ENCODE peak calls at places on chromosomes 13 and 19, in eight cellular contexts. H, X, N, C, R, V, D and W are unnamed samples.

GRCh38 chr19:16702123-16702522 is 17.5 kb upstream of the NWD1 start:
- DNase-seq in R (peak; percentile 13), N (no peak), D (peak; percentile 46), X (no peak), C (no peak), H (peak; percentile 24), V (no peak), W (no peak)

GRCh38 chr13:113815151-113816058 is 48.5 kb downstream of the GAS6 start:
- DNase-seq in N (no peak), V (no peak), D (no peak), X (no peak), H (no peak), R (no peak), C (peak; percentile 20), W (no peak)

GRCh38 chr13:80133631-80134083 is 207.3 kb downstream of the SPRY2 start:
- DNase-seq in R (no peak), C (no peak), H (no peak), X (no peak), N (no peak), D (no peak), V (no peak), W (no peak)

GRCh38 chr13:87671031-87671823 is at the start of gene SLITRK5:
- DNase-seq in R (no peak), V (peak; percentile 65), C (no peak), H (peak; percentile 21), X (peak; percentile 69), N (peak; percentile 81), D (peak; percentile 67), W (no peak)

GRCh38 chr13:75285310-75285709 is 196.7 kb downstream of the TBC1D4 start:
- DNase-seq in D (no peak), H (no peak), X (no peak), R (no peak), V (no peak), N (no peak), C (no peak), W (no peak)

GRCh38 chr13:77384999-77385398 is 58.1 kb upstream of the MYCBP2 start:
- DNase-seq in C (no peak), N (no peak), D (no peak), X (no peak), V (no peak), H (no peak), R (no peak), W (no peak)

GRCh38 chr13:76976488-76976887 is 15.4 kb upstream of the CLN5 start:
- DNase-seq in D (no peak), V (no peak), N (no peak), C (no peak), H (peak; percentile 36), R (no peak), X (no peak), W (no peak)

GRCh38 chr13:49395416-49396277 is 48.2 kb downstream of the CAB39L start:
- DNase-seq in D (peak; percentile 21), N (no peak), H (no peak), V (no peak), R (no peak), C (no peak), X (no peak), W (no peak)

GRCh38 chr19:58483776-58484175 is 7.6 kb downstream of the ZNF446 start:
- DNase-seq in N (no peak), D (no peak), R (no peak), X (no peak), V (no peak), C (no peak), H (no peak), W (no peak)

GRCh38 chr13:57946361-57946760 is 314.8 kb downstream of the PCDH17 start:
- DNase-seq in C (no peak), N (no peak), V (no peak), X (no peak), R (no peak), D (no peak), H (no peak), W (no peak)

GRCh38 chr13:73422973-73423372 is 364.2 kb downstream of the KLF5 start:
- DNase-seq in R (no peak), N (no peak), C (no peak), V (no peak), H (no peak), D (no peak), X (no peak), W (no peak)
- H3K27me3 ChIP-seq in R (no peaks in the 10 kb centered on the region), N (no peaks in the 10 kb centered on the region), C (no peaks in the 10 kb centered on the region), V (no peaks in the 10 kb centered on the region), H (no peaks in the 10 kb centered on the region), D (no peaks in the 10 kb centered on the region), X (no peaks in the 10 kb centered on the region), W (no peaks in the 10 kb centered on the region)

DNA sequence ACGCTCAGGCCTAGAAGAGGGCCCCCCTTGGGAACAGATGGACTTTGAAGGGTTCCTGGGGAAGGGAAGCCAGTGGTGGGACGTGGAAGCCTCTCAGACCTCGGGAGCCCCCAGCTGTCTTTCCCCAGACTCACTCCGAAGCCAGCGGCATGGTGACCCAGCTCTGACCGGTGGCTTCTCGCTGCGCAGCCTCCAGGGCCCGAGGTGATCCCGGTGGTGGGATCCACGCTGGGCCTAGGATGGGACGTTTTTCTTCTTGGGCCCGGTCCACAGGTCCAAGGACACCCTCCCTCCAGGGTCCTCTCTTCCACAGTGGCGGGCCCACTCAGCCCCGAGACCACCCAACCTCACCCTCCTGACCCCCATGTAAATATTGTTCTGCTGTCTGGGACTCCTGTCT is 24.6 kb downstream of the HPN start:
- DNase-seq in V (no peak), R (no peak), C (no peak), D (no peak), X (no peak), N (peak; percentile 29), H (no peak), W (no peak)
- H3K27me3 ChIP-seq in V (no peaks in the 10 kb centered on the region), R (peaks cover 4% of the 10 kb centered on the region), C (no peaks in the 10 kb centered on the region), D (peaks cover 11% of the 10 kb centered on the region), X (no peaks in the 10 kb centered on the region), N (no peaks in the 10 kb centered on the region), H (no peaks in the 10 kb centered on the region), W (no peaks in the 10 kb centered on the region)

DNA sequence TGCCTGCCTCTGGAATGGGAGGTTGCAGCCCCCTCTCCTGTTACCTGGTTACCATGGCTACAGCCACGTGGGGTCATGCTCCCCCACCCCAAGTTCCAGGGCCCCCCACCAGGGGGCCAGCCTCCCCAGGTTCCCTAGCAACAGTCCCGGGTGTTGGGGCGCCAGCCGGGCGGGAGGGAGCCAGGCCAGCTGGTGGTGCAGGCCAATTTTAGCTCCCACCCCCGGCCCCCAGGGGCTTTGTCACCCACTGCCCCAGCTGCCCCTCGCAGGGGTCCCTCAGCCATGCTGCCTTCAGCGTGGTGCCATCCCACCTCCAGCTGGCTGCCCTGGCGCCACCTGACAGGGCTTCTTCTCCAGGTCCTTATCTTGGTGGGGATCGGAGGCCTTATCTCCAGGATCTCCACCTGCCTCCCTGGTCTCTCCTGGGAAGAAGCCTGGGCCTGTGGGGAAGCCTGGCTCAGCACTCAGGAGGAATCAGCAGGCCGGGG is 3.0 kb downstream of the MARK4 start:
- DNase-seq in H (no peak), R (no peak), C (no peak), N (no peak), X (no peak), D (no peak), V (no peak), W (no peak)
- H3K27me3 ChIP-seq in H (no peaks in the 10 kb centered on the region), R (no peaks in the 10 kb centered on the region), C (no peaks in the 10 kb centered on the region), N (no peaks in the 10 kb centered on the region), X (no peaks in the 10 kb centered on the region), D (no peaks in the 10 kb centered on the region), V (no peaks in the 10 kb centered on the region), W (no peaks in the 10 kb centered on the region)

DNA sequence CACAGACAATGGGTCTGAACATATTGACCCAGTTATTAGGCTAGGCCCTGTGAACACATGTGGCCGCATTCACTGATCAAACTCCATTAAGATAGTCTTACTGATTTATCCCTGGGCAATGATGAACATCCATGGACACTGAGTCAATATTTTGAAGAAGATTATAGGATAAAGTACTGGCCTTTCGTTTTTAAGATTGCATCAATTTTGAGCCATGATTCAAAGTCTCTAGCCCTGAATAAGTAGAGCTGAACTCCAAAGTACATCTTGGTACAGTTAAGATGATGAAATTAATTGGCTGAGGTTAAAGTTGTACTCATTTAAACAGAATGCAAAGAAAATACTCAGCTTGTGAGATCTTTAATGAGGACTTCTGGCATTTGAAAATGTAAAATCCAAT is 1581.9 kb downstream of the EFNB2 start:
- DNase-seq in C (no peak), H (no peak), V (no peak), X (no peak), D (no peak), N (no peak), R (no peak), W (no peak)
- H3K27me3 ChIP-seq in C (no peaks in the 10 kb centered on the region), H (no peaks in the 10 kb centered on the region), V (no peaks in the 10 kb centered on the region), X (no peaks in the 10 kb centered on the region), D (no peaks in the 10 kb centered on the region), N (no peaks in the 10 kb centered on the region), R (no peaks in the 10 kb centered on the region), W (no peaks in the 10 kb centered on the region)

DNA sequence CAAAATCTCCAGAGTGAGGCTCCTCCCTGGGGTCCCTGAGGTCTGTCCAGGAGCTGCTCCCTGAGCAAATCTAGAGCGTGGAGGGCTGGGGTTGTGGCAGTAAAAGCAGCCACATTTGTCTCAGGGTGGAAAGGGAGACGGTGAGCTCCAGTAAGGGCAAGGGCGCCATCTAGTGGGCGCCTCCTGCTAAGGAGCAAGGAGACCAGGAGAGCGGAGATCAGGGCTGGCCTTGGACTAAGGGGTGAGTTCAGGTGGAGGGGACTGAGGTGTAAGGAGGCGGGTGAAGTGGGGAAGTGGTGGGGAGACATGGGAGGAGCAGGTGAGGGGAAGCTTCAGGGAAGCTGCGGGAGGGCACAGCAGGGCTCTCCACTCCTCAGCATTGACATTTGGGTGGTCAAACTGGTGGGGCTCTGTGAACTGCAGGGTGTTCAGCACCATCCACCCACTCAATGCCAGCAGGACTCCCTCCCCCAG is 5.3 kb upstream of the CEACAM21 start:
- DNase-seq in X (peak; percentile 83), V (peak; percentile 89), R (peak; percentile 10), H (peak; percentile 55), C (peak; percentile 69), D (peak; percentile 75), N (peak; percentile 91), W (peak; percentile 88)
- H3K27me3 ChIP-seq in X (no peaks in the 10 kb centered on the region), V (no peaks in the 10 kb centered on the region), R (peaks cover 17% of the 10 kb centered on the region), H (peaks cover 10% of the 10 kb centered on the region), C (no peaks in the 10 kb centered on the region), D (peaks cover 87% of the 10 kb centered on the region), N (peaks cover 19% of the 10 kb centered on the region), W (no peaks in the 10 kb centered on the region)

GRCh38 chr13:96299235-96299634 is 209.3 kb downstream of the HS6ST3 start:
- DNase-seq in N (no peak), H (no peak), R (no peak), X (no peak), C (no peak), D (no peak), V (no peak), W (no peak)
- H3K27me3 ChIP-seq in N (no peaks in the 10 kb centered on the region), H (no peaks in the 10 kb centered on the region), R (no peaks in the 10 kb centered on the region), X (no peaks in the 10 kb centered on the region), C (no peaks in the 10 kb centered on the region), D (no peaks in the 10 kb centered on the region), V (no peaks in the 10 kb centered on the region), W (no peaks in the 10 kb centered on the region)

DNA sequence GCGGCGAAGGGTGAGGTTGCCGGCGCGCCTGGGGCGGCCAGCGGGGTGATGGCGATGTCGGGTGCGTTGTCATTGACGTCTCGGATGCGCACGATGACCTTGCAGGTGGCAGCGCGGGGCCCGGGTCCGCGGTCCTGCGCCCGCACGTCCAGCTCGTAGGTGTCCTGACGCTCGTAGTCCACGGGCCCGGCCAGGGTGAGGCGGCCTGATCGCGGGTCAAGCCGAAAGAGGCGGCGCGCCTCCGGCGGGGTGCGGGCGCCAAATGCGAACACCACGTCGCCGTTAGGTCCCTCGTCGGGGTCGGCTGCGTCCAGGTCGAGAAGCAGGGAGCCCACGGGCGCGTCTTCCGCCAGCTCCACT is 1.1 kb downstream of the PCDH8 start:
- DNase-seq in C (no peak), V (no peak), R (no peak), D (no peak), N (no peak), X (no peak), H (no peak), W (no peak)
- H3K27me3 ChIP-seq in C (peaks cover 10% of the 10 kb centered on the region), V (peaks cover 25% of the 10 kb centered on the region), R (peaks cover 67% of the 10 kb centered on the region), D (peaks cover 84% of the 10 kb centered on the region), N (peaks cover 96% of the 10 kb centered on the region), X (peaks cover 50% of the 10 kb centered on the region), H (peaks cover 63% of the 10 kb centered on the region), W (peaks cover 80% of the 10 kb centered on the region)

GRCh38 chr19:18396471-18397241 is 766 bp downstream of the LRRC25 start:
- DNase-seq in H (no peak), D (no peak), X (no peak), C (peak; percentile 54), V (no peak), R (no peak), N (no peak), W (no peak)
- H3K27me3 ChIP-seq in H (no peaks in the 10 kb centered on the region), D (peaks cover 23% of the 10 kb centered on the region), X (no peaks in the 10 kb centered on the region), C (no peaks in the 10 kb centered on the region), V (peaks cover 8% of the 10 kb centered on the region), R (no peaks in the 10 kb centered on the region), N (peaks cover 19% of the 10 kb centered on the region), W (peaks cover 23% of the 10 kb centered on the region)